ENCODE peak calls at places on chromosomes 7 and 10, in nine cellular contexts. T is upper lobe of left lung, Y is fibroblast of mammary gland, L is RWPE1, K is GM06990, B is endothelial cell, H is kidney, O is neural progenitor cell, S is choroid plexus epithelial cell. P is an unnamed sample.

GRCh38 chr7:137957887-137958286 is 44.0 kb downstream of the CREB3L2 start:
- DNase-seq in S (peak; percentile 45), Y (peak; percentile 97), B (no peak), T (no peak), K (no peak), L (no peak), O (no peak), H (no peak), P (no peak)

GRCh38 chr10:23419657-23420319 is 19.1 kb upstream of the OTUD1 start:
- DNase-seq in H (no peak), O (no peak), T (no peak), B (no peak), L (no peak), K (no peak), Y (no peak), S (no peak), P (no peak)

GRCh38 chr7:90897961-90898469 is 301.9 kb downstream of the CDK14 start:
- DNase-seq in B (no peak), H (no peak), Y (no peak), O (no peak), L (no peak), T (no peak), S (peak; percentile 83), K (no peak), P (no peak)

GRCh38 chr7:70481717-70482116 is 650.2 kb upstream of the GALNT17 start:
- DNase-seq in B (no peak), O (no peak), T (no peak), K (no peak), L (no peak), Y (no peak), S (no peak), H (no peak), P (no peak)

GRCh38 chr10:22308390-22308789 is 7.8 kb upstream of the COMMD3 start:
- DNase-seq in T (no peak), Y (peak; percentile 52), H (no peak), B (no peak), S (no peak), O (no peak), L (peak; percentile 38), K (peak; percentile 58), P (no peak)

GRCh38 chr7:1933066-1933835 is 263.2 kb downstream of the ELFN1 start:
- DNase-seq in H (no peak), O (no peak), B (no peak), T (peak; percentile 54), K (no peak), S (no peak), L (no peak), Y (no peak), P (no peak)

GRCh38 chr10:17075510-17075909 is 54.1 kb downstream of the CUBN start:
- DNase-seq in K (no peak), L (peak; percentile 69), O (no peak), H (no peak), Y (peak; percentile 97), T (no peak), B (no peak), S (peak; percentile 97), P (no peak)

GRCh38 chr7:76201732-76202665 is at the start of gene SRRM3:
- DNase-seq in K (peak; percentile 74), S (peak; percentile 82), Y (peak; percentile 67), H (peak; percentile 91), L (peak; percentile 67), O (peak; percentile 94), T (peak; percentile 96), B (peak; percentile 97), P (peak; percentile 95)

GRCh38 chr10:80598084-80598798 is 60.5 kb downstream of the SH2D4B start:
- DNase-seq in T (no peak), S (no peak), O (no peak), H (no peak), Y (no peak), B (no peak), K (peak; percentile 60), L (no peak), P (no peak)

GRCh38 chr10:111319866-111320265 is 243.0 kb downstream of the ADRA2A start:
- DNase-seq in B (no peak), O (no peak), L (no peak), T (no peak), K (no peak), Y (no peak), S (no peak), H (no peak), P (no peak)

GRCh38 chr10:111323567-111323966 is 246.7 kb downstream of the ADRA2A start:
- DNase-seq in H (no peak), O (peak; percentile 24), T (no peak), B (no peak), S (peak; percentile 10), L (no peak), K (no peak), Y (peak; percentile 1), P (no peak)
- TF ChIP-seq CTCF in H (peak; percentile 8), O (peak; percentile 50), T (peak; percentile 23), B (no peak), S (no peak), L (no peak), K (peak; percentile 11), Y (no peak), P (no peak)

GRCh38 chr7:30778246-30779025 is 7.2 kb downstream of the MINDY4 start:
- DNase-seq in H (no peak), B (no peak), S (no peak), Y (peak; percentile 51), L (no peak), O (no peak), T (peak; percentile 10), K (no peak), P (no peak)

GRCh38 chr7:30779574-30779973 is 8.4 kb downstream of the MINDY4 start:
- DNase-seq in S (no peak), T (no peak), O (no peak), H (no peak), Y (no peak), L (no peak), B (no peak), K (no peak), P (no peak)

GRCh38 chr7:30775992-30776391 is 4.8 kb downstream of the MINDY4 start:
- DNase-seq in K (no peak), Y (no peak), O (no peak), T (no peak), L (no peak), H (no peak), S (no peak), B (no peak), P (no peak)

GRCh38 chr7:30780909-30781308 is 9.7 kb downstream of the MINDY4 start:
- DNase-seq in K (no peak), S (no peak), H (no peak), O (no peak), T (no peak), B (no peak), L (no peak), Y (no peak), P (no peak)

DNA sequence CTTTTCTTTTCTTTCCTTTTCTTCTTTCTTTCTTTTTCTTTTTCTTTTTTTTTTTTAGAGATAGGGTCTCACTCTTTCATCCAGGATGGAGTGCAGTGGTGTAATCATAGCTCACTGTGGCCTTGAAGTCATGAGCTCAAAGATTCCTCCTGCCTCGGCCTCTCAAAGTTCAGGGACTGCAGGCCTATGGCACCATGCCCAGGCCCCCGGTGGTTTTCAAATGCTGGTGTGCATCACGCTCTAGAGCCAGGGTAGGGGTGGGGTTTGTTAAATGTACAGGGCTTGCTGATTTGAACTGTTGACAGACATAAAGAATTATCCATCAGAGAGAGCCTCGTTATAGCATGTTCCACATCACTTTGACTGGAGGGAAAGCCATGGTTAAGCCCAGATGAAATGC is 5.8 kb downstream of the MINDY4 start:
- DNase-seq in B (no peak), K (no peak), T (no peak), O (no peak), H (no peak), L (no peak), S (peak; percentile 38), Y (no peak), P (no peak)
- TF ChIP-seq CTCF in B (no peak), K (no peak), T (no peak), O (no peak), H (no peak), L (no peak), S (no peak), Y (no peak), P (no peak)

GRCh38 chr7:17986826-17987225 is 40.8 kb downstream of the PRPS1L1 start:
- DNase-seq in B (no peak), K (no peak), O (no peak), S (peak; percentile 82), Y (peak; percentile 79), H (no peak), T (no peak), L (peak; percentile 46), P (no peak)

GRCh38 chr7:17988136-17988535 is 39.5 kb downstream of the PRPS1L1 start:
- DNase-seq in B (no peak), H (no peak), O (no peak), T (no peak), Y (no peak), K (no peak), L (no peak), S (no peak), P (no peak)

GRCh38 chr7:17983238-17984088 is 43.2 kb upstream of the SNX13 start:
- DNase-seq in K (no peak), H (no peak), S (no peak), T (no peak), O (no peak), Y (no peak), L (no peak), B (no peak), P (no peak)

GRCh38 chr7:17984288-17984687 is 43.4 kb downstream of the PRPS1L1 start:
- DNase-seq in H (no peak), K (no peak), O (no peak), L (no peak), T (no peak), S (no peak), B (no peak), Y (no peak), P (no peak)

GRCh38 chr7:17985473-17986239 is 42.0 kb downstream of the PRPS1L1 start:
- DNase-seq in L (no peak), T (no peak), B (no peak), Y (no peak), S (no peak), H (no peak), K (no peak), O (no peak), P (no peak)
- TF ChIP-seq CTCF in L (no peak), T (no peak), B (no peak), Y (no peak), S (no peak), H (no peak), K (no peak), O (no peak), P (no peak)

DNA sequence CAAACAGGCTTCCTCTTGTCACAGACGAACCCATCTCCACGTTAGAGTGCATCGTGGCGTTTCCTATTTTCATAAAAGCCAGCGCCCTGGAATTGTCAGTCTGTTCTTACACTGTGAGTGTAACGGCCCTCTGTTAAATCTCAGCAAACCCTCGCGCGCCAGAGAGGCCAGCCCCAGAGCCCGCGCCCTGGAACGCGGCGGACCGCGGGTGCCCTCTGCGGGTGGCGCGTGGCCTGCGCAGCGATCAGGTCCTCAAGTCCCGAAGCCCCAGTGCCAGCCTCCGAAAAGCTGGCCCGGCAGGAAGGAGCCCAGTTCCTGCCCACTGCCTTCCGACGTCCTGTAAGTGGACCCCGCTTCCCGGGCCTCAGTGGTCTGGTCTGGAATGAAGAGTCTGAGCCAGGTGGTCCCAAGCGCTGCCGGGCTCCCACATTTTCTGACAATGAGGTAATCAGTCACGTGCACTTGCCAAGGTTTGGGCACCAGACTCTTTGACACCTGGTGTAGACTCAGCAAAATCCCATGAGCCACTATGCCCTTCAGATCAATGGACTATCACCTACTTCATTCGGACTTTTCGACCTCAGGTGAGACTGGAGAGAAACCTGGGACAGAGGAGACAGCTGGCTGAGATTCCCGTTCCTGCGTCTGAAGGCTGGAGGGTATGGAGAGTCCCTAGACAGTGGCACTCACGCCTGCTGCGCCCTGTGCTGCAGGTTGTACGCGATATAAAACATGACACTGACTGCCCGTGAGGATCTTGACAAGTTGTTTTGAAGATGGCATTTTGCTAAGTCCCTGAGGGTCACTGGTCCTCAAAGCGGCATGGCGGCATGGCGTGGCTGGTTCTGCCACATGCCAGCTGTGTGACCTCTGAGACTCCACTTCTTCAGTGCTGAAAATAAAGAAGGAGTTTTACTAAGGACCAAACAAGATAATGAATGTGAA is 109.4 kb upstream of the LANCL2 start:
- DNase-seq in O (peak; percentile 88), H (peak; percentile 92), L (peak; percentile 74), Y (peak; percentile 71), S (peak; percentile 85), B (peak; percentile 90), K (peak; percentile 85), T (peak; percentile 97), P (peak; percentile 86)
- TF ChIP-seq CTCF in O (peak; percentile 78), H (peak; percentile 86), L (peak; percentile 99), Y (peak; percentile 53), S (peak; percentile 74), B (peak; percentile 8), K (peak; percentile 86), T (peak; percentile 95), P (peak; percentile 31)